ENCODE peak calls at places on chromosomes 16 and 17, in five cellular contexts. T, P, L, A and X are unnamed samples.
A peak's percentile ranks its signal among the peaks of the same experiment; 100 is the strongest.

GRCh38 chr17:40427002-40427491 is 9.4 kb upstream of the TOP2A start:
- DNase-seq in T (no peak), P (no peak), L (no peak), A (no peak), X (no peak)

GRCh38 chr16:57770361-57770760 is 31.9 kb downstream of the KIFC3 start:
- DNase-seq in T (no peak), P (no peak), L (no peak), A (no peak), X (no peak)

GRCh38 chr16:55478827-55479559 is at the start of gene MMP2:
- DNase-seq in T (peak; percentile 25), P (no peak), L (peak; percentile 61), A (peak; percentile 42), X (no peak)

GRCh38 chr16:49194499-49195260 is 87.0 kb downstream of the CBLN1 start:
- DNase-seq in T (no peak), P (no peak), L (no peak), A (no peak), X (peak; percentile 69)

GRCh38 chr16:48687421-48688038 is 77.5 kb upstream of the N4BP1 start:
- DNase-seq in T (peak; percentile 29), P (peak; percentile 60), L (peak; percentile 63), A (peak; percentile 65), X (no peak)

GRCh38 chr16:3740186-3740585 is 22.9 kb upstream of the TRAP1 start:
- DNase-seq in T (no peak), P (no peak), L (no peak), A (no peak), X (no peak)

GRCh38 chr17:48051706-48052486 is 3.7 kb downstream of the NFE2L1 start:
- DNase-seq in T (no peak), P (no peak), L (peak; percentile 82), A (peak; percentile 95), X (peak; percentile 87)

GRCh38 chr17:6471531-6472465 is 27.5 kb downstream of the PIMREG start:
- DNase-seq in T (no peak), P (no peak), L (peak; percentile 59), A (peak; percentile 42), X (no peak)

GRCh38 chr16:27813591-27813990 is 249.9 kb downstream of the GSG1L start:
- DNase-seq in T (no peak), P (no peak), L (no peak), A (no peak), X (no peak)

GRCh38 chr16:88769617-88770458 is 15.2 kb downstream of the PIEZO1 start:
- DNase-seq in T (no peak), P (no peak), L (no peak), A (no peak), X (no peak)

GRCh38 chr17:56902350-56902749 is 11.5 kb downstream of the TRIM25 start:
- DNase-seq in T (no peak), P (no peak), L (no peak), A (no peak), X (no peak)

GRCh38 chr17:78999947-79000395 is 9.6 kb downstream of the CANT1 start:
- DNase-seq in T (no peak), P (no peak), L (peak; percentile 18), A (no peak), X (no peak)

GRCh38 chr17:72111374-72111773 is 9.4 kb upstream of the SOX9 start:
- DNase-seq in T (no peak), P (no peak), L (no peak), A (no peak), X (no peak)

GRCh38 chr17:82228842-82229685 is at the start of gene SLC16A3:
- DNase-seq in T (no peak), P (no peak), L (no peak), A (no peak), X (no peak)

GRCh38 chr16:87132361-87133014 is 184.7 kb downstream of the C16orf95 start:
- DNase-seq in T (no peak), P (peak; percentile 26), L (no peak), A (peak; percentile 78), X (peak; percentile 93)

GRCh38 chr17:146546-146945 is 9.2 kb downstream of the SCGB1C2 start:
- DNase-seq in T (peak; percentile 6), P (no peak), L (peak; percentile 16), A (no peak), X (no peak)

GRCh38 chr16:26598061-26598460 is 468.7 kb upstream of the C16orf82 start:
- DNase-seq in T (no peak), P (peak; percentile 4), L (no peak), A (peak; percentile 25), X (no peak)

GRCh38 chr17:30273373-30273772 is 18.4 kb downstream of the BLMH start:
- DNase-seq in T (no peak), P (no peak), L (no peak), A (peak; percentile 39), X (no peak)

GRCh38 chr17:16407911-16408588 is 7.3 kb upstream of the TRPV2 start:
- DNase-seq in T (no peak), P (no peak), L (peak; percentile 79), A (peak; percentile 52), X (no peak)

GRCh38 chr17:57512258-57512657 is 232.8 kb downstream of the CCDC182 start:
- DNase-seq in T (no peak), P (no peak), L (no peak), A (no peak), X (no peak)

GRCh38 chr16:86038923-86039310 is 140.0 kb downstream of the IRF8 start:
- DNase-seq in T (no peak), P (no peak), L (no peak), A (no peak), X (no peak)

GRCh38 chr16:2814757-2815298 is 2.2 kb upstream of the PRSS21 start:
- DNase-seq in T (no peak), P (no peak), L (no peak), A (no peak), X (no peak)

GRCh38 chr16:65576139-65576538 is 454.3 kb upstream of the CDH11 start:
- DNase-seq in T (no peak), P (no peak), L (no peak), A (no peak), X (no peak)

GRCh38 chr17:75830168-75831031 is 13.8 kb downstream of the UNC13D start:
- DNase-seq in T (peak; percentile 36), P (no peak), L (no peak), A (no peak), X (no peak)

GRCh38 chr17:27378482-27379200 is 77.6 kb upstream of the KSR1 start:
- DNase-seq in T (no peak), P (no peak), L (no peak), A (no peak), X (no peak)

GRCh38 chr17:47279062-47279801 is 25.6 kb downstream of the ITGB3 start:
- DNase-seq in T (no peak), P (no peak), L (no peak), A (peak; percentile 95), X (no peak)

GRCh38 chr17:8459109-8459508 is 23.4 kb downstream of the NDEL1 start:
- DNase-seq in T (no peak), P (no peak), L (no peak), A (no peak), X (no peak)

GRCh38 chr16:22357635-22357971 is 16.8 kb downstream of the CDR2 start:
- DNase-seq in T (no peak), P (no peak), L (no peak), A (no peak), X (no peak)

GRCh38 chr16:15947983-15948509 is 1.4 kb upstream of the ABCC1 start:
- DNase-seq in T (no peak), P (no peak), L (no peak), A (no peak), X (no peak)

DNA sequence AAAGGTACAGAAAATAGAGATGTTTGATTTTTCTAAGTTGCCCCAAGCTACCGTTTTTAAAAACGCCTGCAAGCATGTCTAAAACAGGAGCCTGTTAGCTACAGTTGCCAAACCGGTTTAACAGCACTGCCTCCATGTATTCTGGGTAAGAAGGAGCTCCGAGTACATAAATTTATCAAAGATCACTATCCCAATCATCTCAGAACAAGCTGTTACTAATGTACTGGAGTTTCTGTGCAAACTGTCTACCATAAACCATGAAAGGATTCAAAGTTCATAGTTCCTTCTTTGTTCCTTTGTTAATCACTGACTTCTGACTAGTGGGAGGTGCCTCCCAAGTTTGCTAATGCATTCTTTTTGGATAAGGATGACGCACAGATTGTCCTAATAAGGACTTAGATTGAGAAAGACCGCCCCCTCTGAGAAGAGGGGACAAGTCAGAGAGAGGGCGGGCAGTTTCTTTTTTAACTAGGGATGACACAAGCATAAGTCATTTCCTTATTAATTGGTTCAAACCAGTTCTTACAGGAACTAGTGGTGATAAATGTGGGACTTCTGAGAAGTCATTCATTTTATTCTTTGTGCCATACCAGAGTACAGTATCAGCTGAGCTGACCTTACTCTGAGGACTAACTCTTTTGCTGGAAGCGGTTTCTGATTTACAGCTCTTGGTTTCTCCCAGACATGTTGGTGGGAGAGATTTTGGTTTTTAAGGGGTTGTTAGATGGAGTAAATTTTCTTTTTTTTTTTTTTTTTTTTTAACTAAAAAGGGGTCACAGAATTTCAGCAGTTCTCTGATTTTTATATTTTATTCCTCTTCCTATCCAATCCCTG is 55.2 kb downstream of the TUBD1 start:
- DNase-seq in T (peak; percentile 44), P (peak; percentile 100), L (peak; percentile 79), A (peak; percentile 99), X (peak; percentile 87)
- TF ChIP-seq CTCF in T (no peak), P (no peak), L (no peak), A (no peak), X (no peak)

GRCh38 chr16:84647830-84648594 is at the start of gene KLHL36:
- DNase-seq in T (peak; percentile 38), P (no peak), L (peak; percentile 50), A (no peak), X (no peak)
- TF ChIP-seq CTCF in T (peak; percentile 6), P (no peak), L (peak; percentile 15), A (no peak), X (no peak)

DNA sequence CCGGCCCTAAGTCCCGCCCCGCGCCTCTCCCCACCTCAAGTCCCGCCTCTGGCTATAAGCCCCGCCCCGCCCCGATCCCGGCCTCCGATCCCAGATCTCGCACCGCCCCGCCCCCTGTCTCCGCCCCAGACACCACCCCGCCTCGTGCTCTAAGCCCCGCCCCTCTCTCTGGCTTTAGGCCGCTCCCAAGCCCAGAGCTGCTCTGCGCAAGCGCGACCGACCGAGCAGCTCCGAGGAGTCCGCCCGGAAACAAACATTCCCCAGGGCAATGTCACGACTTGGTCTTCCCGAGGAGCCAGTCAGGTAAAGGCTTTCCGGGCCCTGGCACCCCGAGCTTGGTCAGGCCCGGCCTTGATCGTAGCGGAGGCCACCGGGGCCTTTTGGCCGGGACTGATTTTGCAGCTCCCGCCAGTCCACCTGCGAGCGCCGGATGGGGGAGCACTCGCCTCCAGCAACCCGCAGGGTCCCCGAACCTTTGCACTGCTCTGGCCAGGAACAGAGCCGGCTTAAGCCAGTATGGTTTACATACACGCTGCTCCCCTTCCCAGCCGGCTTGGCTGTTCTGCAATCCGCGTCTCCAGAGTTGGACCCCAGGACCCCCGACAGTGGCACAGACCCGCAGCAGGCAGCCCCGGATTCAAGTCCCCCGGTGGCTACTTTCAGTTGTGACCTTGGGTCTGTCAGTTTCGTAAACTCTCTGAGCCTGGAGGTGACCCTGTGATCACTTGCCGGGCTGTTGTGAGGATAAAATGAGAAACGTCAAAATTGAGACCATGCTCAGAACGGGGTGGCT is at the start of gene NUDT7:
- DNase-seq in T (peak; percentile 97), P (peak; percentile 92), L (peak; percentile 100), A (peak; percentile 95), X (peak; percentile 99)
- TF ChIP-seq CTCF in T (peak; percentile 40), P (peak; percentile 22), L (peak; percentile 9), A (peak; percentile 31), X (peak; percentile 27)

DNA sequence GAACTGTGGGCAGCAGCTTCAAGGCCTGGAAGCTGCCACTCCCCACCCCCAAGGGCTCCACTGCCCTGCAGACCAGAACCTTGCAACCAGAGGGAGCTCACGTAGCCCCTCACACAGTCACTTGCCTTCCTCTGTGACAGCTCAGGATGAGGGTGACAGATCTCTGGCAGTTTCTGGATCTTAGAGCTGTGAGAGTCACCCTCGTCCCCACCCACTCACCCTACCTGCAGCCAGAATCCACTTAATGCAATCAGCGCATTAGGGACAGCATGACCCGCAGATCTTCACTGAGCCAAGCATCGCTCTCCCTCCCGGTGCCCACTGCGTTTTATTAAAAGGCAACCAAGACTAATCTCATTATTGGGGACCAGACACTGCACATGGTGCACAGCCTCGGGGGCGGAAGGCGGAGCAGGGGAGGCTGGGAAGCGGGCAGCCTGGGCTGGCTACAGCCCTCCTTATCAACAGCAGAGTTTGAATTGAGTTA is 3.5 kb downstream of the CYB561 start:
- DNase-seq in T (no peak), P (no peak), L (no peak), A (no peak), X (no peak)
- TF ChIP-seq CTCF in T (no peak), P (peak; percentile 27), L (no peak), A (peak; percentile 51), X (no peak)